ENCODE peak calls at places on chromosome 1, in six cellular contexts. One of them, this sample, is unnamed.

GRCh38 chr1:163361123-163361934 is 39.6 kb downstream of the NUF2 start:
- DNase-seq in cardiac fibroblast: peak
- DNase-seq in GM10248: peak
- DNase-seq in bronchial epithelial cell: peak
- DNase-seq in right lobe of liver: no peak
- DNase-seq in NB4: peak
- DNase-seq in this sample: peak

GRCh38 chr1:214566158-214567104 is 15.0 kb upstream of the PTPN14 start:
- DNase-seq in cardiac fibroblast: peak
- DNase-seq in GM10248: no peak
- DNase-seq in bronchial epithelial cell: peak
- DNase-seq in right lobe of liver: no peak
- DNase-seq in NB4: no peak
- DNase-seq in this sample: no peak

GRCh38 chr1:197307551-197307950 is 39.5 kb downstream of the CRB1 start:
- DNase-seq in cardiac fibroblast: no peak
- DNase-seq in GM10248: no peak
- DNase-seq in bronchial epithelial cell: no peak
- DNase-seq in right lobe of liver: no peak
- DNase-seq in NB4: no peak
- DNase-seq in this sample: no peak

GRCh38 chr1:168482106-168482505 is 61.7 kb downstream of the XCL2 start:
- DNase-seq in cardiac fibroblast: no peak
- DNase-seq in GM10248: no peak
- DNase-seq in bronchial epithelial cell: no peak
- DNase-seq in right lobe of liver: no peak
- DNase-seq in NB4: no peak
- DNase-seq in this sample: no peak

GRCh38 chr1:97243973-97244560 is 522.5 kb downstream of the PTBP2 start:
- DNase-seq in cardiac fibroblast: peak
- DNase-seq in GM10248: no peak
- DNase-seq in bronchial epithelial cell: peak
- DNase-seq in right lobe of liver: no peak
- DNase-seq in NB4: peak
- DNase-seq in this sample: no peak

GRCh38 chr1:168488153-168488552 is 55.6 kb downstream of the XCL2 start:
- DNase-seq in cardiac fibroblast: peak
- DNase-seq in GM10248: no peak
- DNase-seq in bronchial epithelial cell: peak
- DNase-seq in right lobe of liver: no peak
- DNase-seq in NB4: no peak
- DNase-seq in this sample: no peak

GRCh38 chr1:1196431-1197187 is 9.8 kb downstream of the TNFRSF18 start:
- DNase-seq in cardiac fibroblast: no peak
- DNase-seq in GM10248: no peak
- DNase-seq in bronchial epithelial cell: no peak
- DNase-seq in right lobe of liver: peak
- DNase-seq in NB4: no peak
- DNase-seq in this sample: peak

GRCh38 chr1:203572134-203572625 is 54.5 kb upstream of the ATP2B4 start:
- DNase-seq in cardiac fibroblast: peak
- DNase-seq in GM10248: no peak
- DNase-seq in bronchial epithelial cell: no peak
- DNase-seq in right lobe of liver: no peak
- DNase-seq in NB4: no peak
- DNase-seq in this sample: no peak

GRCh38 chr1:10624256-10625050 is 149.7 kb downstream of the PEX14 start:
- DNase-seq in cardiac fibroblast: no peak
- DNase-seq in GM10248: no peak
- DNase-seq in bronchial epithelial cell: no peak
- DNase-seq in right lobe of liver: peak
- DNase-seq in NB4: no peak
- DNase-seq in this sample: no peak

GRCh38 chr1:1181129-1181937 is 7.7 kb downstream of the TTLL10 start:
- DNase-seq in cardiac fibroblast: no peak
- DNase-seq in GM10248: no peak
- DNase-seq in bronchial epithelial cell: no peak
- DNase-seq in right lobe of liver: no peak
- DNase-seq in NB4: no peak
- DNase-seq in this sample: no peak

GRCh38 chr1:228009116-228009827 is 2.5 kb downstream of the WNT3A start:
- DNase-seq in cardiac fibroblast: no peak
- DNase-seq in GM10248: peak
- DNase-seq in bronchial epithelial cell: no peak
- DNase-seq in right lobe of liver: no peak
- DNase-seq in NB4: no peak
- DNase-seq in this sample: no peak

GRCh38 chr1:61237659-61238370 is 155.5 kb downstream of the NFIA start:
- DNase-seq in cardiac fibroblast: no peak
- DNase-seq in GM10248: no peak
- DNase-seq in bronchial epithelial cell: peak
- DNase-seq in right lobe of liver: no peak
- DNase-seq in NB4: no peak
- DNase-seq in this sample: no peak

GRCh38 chr1:20141466-20141865 is 2.3 kb downstream of the PLA2G2F start:
- DNase-seq in cardiac fibroblast: no peak
- DNase-seq in GM10248: no peak
- DNase-seq in bronchial epithelial cell: no peak
- DNase-seq in right lobe of liver: no peak
- DNase-seq in NB4: no peak
- DNase-seq in this sample: no peak

GRCh38 chr1:36384542-36385409 is 948 bp downstream of the STK40 start:
- DNase-seq in cardiac fibroblast: peak
- DNase-seq in GM10248: no peak
- DNase-seq in bronchial epithelial cell: peak
- DNase-seq in right lobe of liver: peak
- DNase-seq in NB4: peak
- DNase-seq in this sample: peak

GRCh38 chr1:152623203-152623844 is 421 bp upstream of the LCE3A start:
- DNase-seq in cardiac fibroblast: no peak
- DNase-seq in GM10248: peak
- DNase-seq in bronchial epithelial cell: no peak
- DNase-seq in right lobe of liver: no peak
- DNase-seq in NB4: peak
- DNase-seq in this sample: peak
- TF ChIP-seq CTCF in cardiac fibroblast: no peak
- TF ChIP-seq CTCF in GM10248: peak
- TF ChIP-seq CTCF in bronchial epithelial cell: peak
- TF ChIP-seq CTCF in right lobe of liver: peak
- TF ChIP-seq CTCF in NB4: peak
- TF ChIP-seq CTCF in this sample: peak

GRCh38 chr1:105909811-105910210 is 1146.7 kb upstream of the PRMT6 start:
- DNase-seq in cardiac fibroblast: no peak
- DNase-seq in GM10248: no peak
- DNase-seq in bronchial epithelial cell: no peak
- DNase-seq in right lobe of liver: no peak
- DNase-seq in NB4: peak
- DNase-seq in this sample: no peak
- TF ChIP-seq CTCF in cardiac fibroblast: no peak
- TF ChIP-seq CTCF in GM10248: no peak
- TF ChIP-seq CTCF in bronchial epithelial cell: peak
- TF ChIP-seq CTCF in right lobe of liver: no peak
- TF ChIP-seq CTCF in NB4: peak
- TF ChIP-seq CTCF in this sample: no peak

GRCh38 chr1:95041491-95042165 is 31.1 kb downstream of the ALG14 start:
- DNase-seq in cardiac fibroblast: peak
- DNase-seq in GM10248: peak
- DNase-seq in bronchial epithelial cell: peak
- DNase-seq in right lobe of liver: no peak
- DNase-seq in NB4: peak
- DNase-seq in this sample: peak
- TF ChIP-seq CTCF in cardiac fibroblast: peak
- TF ChIP-seq CTCF in GM10248: peak
- TF ChIP-seq CTCF in bronchial epithelial cell: peak
- TF ChIP-seq CTCF in right lobe of liver: peak
- TF ChIP-seq CTCF in NB4: peak
- TF ChIP-seq CTCF in this sample: peak

DNA sequence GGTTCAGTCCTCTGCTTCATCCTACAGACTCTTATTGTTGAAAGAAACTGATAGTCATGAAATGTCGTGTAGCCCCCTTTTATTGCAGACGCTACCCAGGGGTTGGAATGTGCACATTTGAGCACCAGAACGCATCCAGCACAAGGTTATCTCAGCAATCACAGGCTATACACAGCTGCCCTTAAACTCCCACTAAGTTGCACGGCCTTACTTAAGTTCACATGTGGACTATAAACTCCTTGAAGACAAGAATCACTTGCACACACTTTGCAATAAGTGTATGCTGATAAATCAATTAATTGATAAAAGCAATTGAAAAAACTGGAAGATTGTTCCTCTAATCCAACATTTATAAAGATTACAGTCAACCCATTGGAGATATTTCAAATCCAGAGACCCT is 18.9 kb downstream of the SLC30A10 start:
- DNase-seq in cardiac fibroblast: no peak
- DNase-seq in GM10248: no peak
- DNase-seq in bronchial epithelial cell: no peak
- DNase-seq in right lobe of liver: no peak
- DNase-seq in NB4: no peak
- DNase-seq in this sample: no peak
- TF ChIP-seq CTCF in cardiac fibroblast: no peak
- TF ChIP-seq CTCF in GM10248: no peak
- TF ChIP-seq CTCF in bronchial epithelial cell: no peak
- TF ChIP-seq CTCF in right lobe of liver: no peak
- TF ChIP-seq CTCF in NB4: no peak
- TF ChIP-seq CTCF in this sample: no peak

GRCh38 chr1:195590649-195591048 is 1017.6 kb downstream of the KCNT2 start:
- DNase-seq in cardiac fibroblast: no peak
- DNase-seq in GM10248: no peak
- DNase-seq in bronchial epithelial cell: no peak
- DNase-seq in right lobe of liver: no peak
- DNase-seq in NB4: no peak
- DNase-seq in this sample: no peak

GRCh38 chr1:195580988-195581387 is 1027.3 kb downstream of the KCNT2 start:
- DNase-seq in cardiac fibroblast: peak
- DNase-seq in GM10248: no peak
- DNase-seq in bronchial epithelial cell: no peak
- DNase-seq in right lobe of liver: no peak
- DNase-seq in NB4: peak
- DNase-seq in this sample: no peak

GRCh38 chr1:195584870-195585624 is 1023.2 kb downstream of the KCNT2 start:
- DNase-seq in cardiac fibroblast: no peak
- DNase-seq in GM10248: no peak
- DNase-seq in bronchial epithelial cell: peak
- DNase-seq in right lobe of liver: no peak
- DNase-seq in NB4: no peak
- DNase-seq in this sample: no peak
- TF ChIP-seq CTCF in cardiac fibroblast: no peak
- TF ChIP-seq CTCF in GM10248: no peak
- TF ChIP-seq CTCF in bronchial epithelial cell: no peak
- TF ChIP-seq CTCF in right lobe of liver: no peak
- TF ChIP-seq CTCF in NB4: no peak
- TF ChIP-seq CTCF in this sample: no peak

GRCh38 chr1:223142269-223142668 is 779 bp downstream of the TLR5 start:
- DNase-seq in cardiac fibroblast: no peak
- DNase-seq in GM10248: no peak
- DNase-seq in bronchial epithelial cell: no peak
- DNase-seq in right lobe of liver: no peak
- DNase-seq in NB4: no peak
- DNase-seq in this sample: no peak

GRCh38 chr1:223144914-223145313 is 1.9 kb upstream of the TLR5 start:
- DNase-seq in cardiac fibroblast: no peak
- DNase-seq in GM10248: no peak
- DNase-seq in bronchial epithelial cell: no peak
- DNase-seq in right lobe of liver: no peak
- DNase-seq in NB4: no peak
- DNase-seq in this sample: no peak

GRCh38 chr1:223144431-223144830 is 1.4 kb upstream of the TLR5 start:
- DNase-seq in cardiac fibroblast: no peak
- DNase-seq in GM10248: no peak
- DNase-seq in bronchial epithelial cell: no peak
- DNase-seq in right lobe of liver: no peak
- DNase-seq in NB4: no peak
- DNase-seq in this sample: no peak

GRCh38 chr1:223143760-223144248 is 756 bp upstream of the TLR5 start:
- DNase-seq in cardiac fibroblast: no peak
- DNase-seq in GM10248: peak
- DNase-seq in bronchial epithelial cell: no peak
- DNase-seq in right lobe of liver: no peak
- DNase-seq in NB4: peak
- DNase-seq in this sample: peak

DNA sequence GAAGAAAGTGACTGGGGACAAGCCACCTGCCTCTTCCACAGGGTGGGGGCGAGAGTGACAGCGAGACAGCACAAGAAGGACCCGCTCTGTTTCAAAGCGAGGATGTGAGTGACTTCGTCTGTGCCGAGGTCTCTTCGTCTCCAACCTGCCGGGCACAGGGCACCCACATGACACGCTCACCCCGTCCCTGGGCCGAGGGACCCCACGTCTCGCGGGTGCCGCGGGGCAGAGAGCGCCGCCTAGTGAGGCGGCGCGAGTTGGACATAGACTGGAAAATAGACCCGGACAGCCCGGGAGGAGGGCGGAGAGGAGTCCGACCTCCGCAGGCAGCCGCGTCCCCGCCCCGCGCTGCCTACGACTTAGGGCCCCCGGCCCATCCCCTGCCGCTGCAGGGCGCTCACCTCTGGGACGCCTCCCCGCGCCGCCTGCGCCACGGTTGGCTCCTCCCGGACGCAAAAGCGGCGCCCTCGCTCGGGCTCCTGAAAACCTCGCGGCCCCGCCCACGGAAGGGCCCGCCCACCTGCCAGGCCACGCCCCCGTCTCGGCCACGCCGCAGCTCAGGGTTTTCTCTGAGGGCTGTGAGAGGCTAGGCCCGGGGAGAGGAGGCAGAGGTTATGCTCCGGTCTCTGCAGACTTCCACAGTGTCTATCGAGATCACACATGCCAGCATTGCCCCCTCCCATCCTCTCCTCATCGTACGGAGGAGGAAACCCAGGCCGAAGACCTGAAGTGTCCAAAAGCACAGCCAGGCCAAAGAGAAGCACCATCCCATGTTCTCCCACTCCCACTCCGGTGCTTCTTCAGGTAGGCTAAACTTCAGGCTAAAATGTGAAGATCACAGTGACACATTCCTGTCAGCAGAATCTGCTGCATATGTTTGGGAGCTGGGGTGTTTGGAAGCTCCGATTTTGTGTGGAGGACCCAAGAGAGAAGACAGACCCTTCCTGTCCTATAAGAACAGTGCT is at the start of gene TLR5:
- DNase-seq in cardiac fibroblast: peak
- DNase-seq in GM10248: peak
- DNase-seq in bronchial epithelial cell: peak
- DNase-seq in right lobe of liver: peak
- DNase-seq in NB4: peak
- DNase-seq in this sample: peak
- TF ChIP-seq CTCF in cardiac fibroblast: peak
- TF ChIP-seq CTCF in GM10248: peak
- TF ChIP-seq CTCF in bronchial epithelial cell: peak
- TF ChIP-seq CTCF in right lobe of liver: peak
- TF ChIP-seq CTCF in NB4: peak
- TF ChIP-seq CTCF in this sample: peak